ENCODE peak calls at places on chromosome 16, in five cellular contexts. One of them, this sample, is unnamed.

GRCh38 chr16:28573738-28574718 is 20.3 kb downstream of the SGF29 start:
- DNase-seq in IMR-90: no peak
- DNase-seq in OCI-LY7: no peak
- DNase-seq in astrocyte of the spinal cord: no peak
- DNase-seq in A549: no peak
- DNase-seq in this sample: no peak

GRCh38 chr16:561957-562938 is 2.1 kb downstream of the PRR35 start:
- DNase-seq in IMR-90: no peak
- DNase-seq in OCI-LY7: no peak
- DNase-seq in astrocyte of the spinal cord: no peak
- DNase-seq in A549: no peak
- DNase-seq in this sample: no peak

GRCh38 chr16:27723711-27724490 is 174.0 kb downstream of the KATNIP start:
- DNase-seq in IMR-90: no peak
- DNase-seq in OCI-LY7: no peak
- DNase-seq in astrocyte of the spinal cord: no peak
- DNase-seq in A549: no peak
- DNase-seq in this sample: no peak

GRCh38 chr16:16027728-16028310 is 78.4 kb downstream of the ABCC1 start:
- DNase-seq in IMR-90: no peak
- DNase-seq in OCI-LY7: no peak
- DNase-seq in astrocyte of the spinal cord: no peak
- DNase-seq in A549: no peak
- DNase-seq in this sample: no peak

GRCh38 chr16:85863384-85863774 is 35.6 kb upstream of the IRF8 start:
- DNase-seq in IMR-90: no peak
- DNase-seq in OCI-LY7: no peak
- DNase-seq in astrocyte of the spinal cord: no peak
- DNase-seq in A549: no peak
- DNase-seq in this sample: no peak

GRCh38 chr16:19842758-19843157 is 41.9 kb downstream of the GPRC5B start:
- DNase-seq in IMR-90: no peak
- DNase-seq in OCI-LY7: no peak
- DNase-seq in astrocyte of the spinal cord: no peak
- DNase-seq in A549: no peak
- DNase-seq in this sample: no peak

GRCh38 chr16:11635127-11635652 is 33.1 kb upstream of the SNN start:
- DNase-seq in IMR-90: no peak
- DNase-seq in OCI-LY7: no peak
- DNase-seq in astrocyte of the spinal cord: no peak
- DNase-seq in A549: no peak
- DNase-seq in this sample: no peak

GRCh38 chr16:83143788-83144187 is 517.0 kb downstream of the CDH13 start:
- DNase-seq in IMR-90: peak
- DNase-seq in OCI-LY7: no peak
- DNase-seq in astrocyte of the spinal cord: peak
- DNase-seq in A549: no peak
- DNase-seq in this sample: no peak

GRCh38 chr16:77675464-77676324 is 46.6 kb upstream of the NUDT7 start:
- DNase-seq in IMR-90: peak
- DNase-seq in OCI-LY7: peak
- DNase-seq in astrocyte of the spinal cord: peak
- DNase-seq in A549: peak
- DNase-seq in this sample: peak

GRCh38 chr16:53115047-53115446 is 60.3 kb downstream of the CHD9 start:
- DNase-seq in IMR-90: no peak
- DNase-seq in OCI-LY7: no peak
- DNase-seq in astrocyte of the spinal cord: no peak
- DNase-seq in A549: no peak
- DNase-seq in this sample: no peak

GRCh38 chr16:89658221-89658879 is 714 bp downstream of the SPATA33 start:
- DNase-seq in IMR-90: no peak
- DNase-seq in OCI-LY7: peak
- DNase-seq in astrocyte of the spinal cord: no peak
- DNase-seq in A549: no peak
- DNase-seq in this sample: peak

GRCh38 chr16:67207857-67208524 is 9.1 kb downstream of the ELMO3 start:
- DNase-seq in IMR-90: peak
- DNase-seq in OCI-LY7: no peak
- DNase-seq in astrocyte of the spinal cord: peak
- DNase-seq in A549: peak
- DNase-seq in this sample: peak

GRCh38 chr16:11742041-11742535 is 569 bp downstream of the TXNDC11 start:
- DNase-seq in IMR-90: no peak
- DNase-seq in OCI-LY7: peak
- DNase-seq in astrocyte of the spinal cord: peak
- DNase-seq in A549: peak
- DNase-seq in this sample: peak

GRCh38 chr16:85286970-85287814 is 174.9 kb upstream of the CIBAR2 start:
- DNase-seq in IMR-90: peak
- DNase-seq in OCI-LY7: no peak
- DNase-seq in astrocyte of the spinal cord: peak
- DNase-seq in A549: no peak
- DNase-seq in this sample: no peak

GRCh38 chr16:10988164-10988803 is 43.9 kb downstream of the CLEC16A start:
- DNase-seq in IMR-90: no peak
- DNase-seq in OCI-LY7: peak
- DNase-seq in astrocyte of the spinal cord: no peak
- DNase-seq in A549: peak
- DNase-seq in this sample: no peak

GRCh38 chr16:17801024-17801423 is 330.3 kb upstream of the XYLT1 start:
- DNase-seq in IMR-90: peak
- DNase-seq in OCI-LY7: no peak
- DNase-seq in astrocyte of the spinal cord: peak
- DNase-seq in A549: no peak
- DNase-seq in this sample: no peak

GRCh38 chr16:20740901-20741491 is 622 bp downstream of the THUMPD1 start:
- DNase-seq in IMR-90: peak
- DNase-seq in OCI-LY7: peak
- DNase-seq in astrocyte of the spinal cord: peak
- DNase-seq in A549: peak
- DNase-seq in this sample: peak

GRCh38 chr16:88783391-88784073 is 1.5 kb downstream of the PIEZO1 start:
- DNase-seq in IMR-90: peak
- DNase-seq in OCI-LY7: peak
- DNase-seq in astrocyte of the spinal cord: no peak
- DNase-seq in A549: no peak
- DNase-seq in this sample: no peak

GRCh38 chr16:74561626-74562025 is 45.3 kb downstream of the GLG1 start:
- DNase-seq in IMR-90: peak
- DNase-seq in OCI-LY7: no peak
- DNase-seq in astrocyte of the spinal cord: no peak
- DNase-seq in A549: no peak
- DNase-seq in this sample: no peak

GRCh38 chr16:50718061-50718760 is 23.7 kb upstream of the CYLD start:
- DNase-seq in IMR-90: peak
- DNase-seq in OCI-LY7: no peak
- DNase-seq in astrocyte of the spinal cord: no peak
- DNase-seq in A549: no peak
- DNase-seq in this sample: no peak

GRCh38 chr16:27408012-27408601 is 6.1 kb downstream of the IL21R start:
- DNase-seq in IMR-90: peak
- DNase-seq in OCI-LY7: peak
- DNase-seq in astrocyte of the spinal cord: peak
- DNase-seq in A549: no peak
- DNase-seq in this sample: peak

DNA sequence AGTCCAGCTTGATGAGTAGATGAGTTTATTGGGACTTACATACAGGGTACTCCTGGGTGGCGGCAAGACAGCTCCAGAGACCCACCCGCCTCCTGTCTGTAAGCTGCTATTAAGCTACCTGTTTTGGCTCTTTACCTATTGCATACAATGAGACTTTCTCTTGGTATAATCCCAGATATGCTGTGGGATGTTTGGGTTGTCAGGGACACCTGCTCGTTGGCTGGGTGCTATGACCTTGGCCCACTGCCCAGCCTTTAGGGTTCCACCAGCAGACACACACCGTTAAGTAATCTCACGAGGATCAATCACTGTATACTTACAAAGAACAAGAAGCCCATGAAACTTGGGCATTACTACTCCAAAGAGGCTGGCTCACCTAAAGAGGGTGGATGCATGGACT is 116.4 kb downstream of the NPIPB5 start:
- DNase-seq in IMR-90: no peak
- DNase-seq in OCI-LY7: no peak
- DNase-seq in astrocyte of the spinal cord: no peak
- DNase-seq in A549: no peak
- DNase-seq in this sample: no peak
- H3K4me3 ChIP-seq in IMR-90: no peak
- H3K4me3 ChIP-seq in OCI-LY7: no peak
- H3K4me3 ChIP-seq in astrocyte of the spinal cord: no peak
- H3K4me3 ChIP-seq in A549: no peak
- H3K4me3 ChIP-seq in this sample: no peak

GRCh38 chr16:3689731-3690130 is 27.6 kb downstream of the TRAP1 start:
- DNase-seq in IMR-90: no peak
- DNase-seq in OCI-LY7: no peak
- DNase-seq in astrocyte of the spinal cord: no peak
- DNase-seq in A549: no peak
- DNase-seq in this sample: no peak
- H3K4me3 ChIP-seq in IMR-90: no peak
- H3K4me3 ChIP-seq in OCI-LY7: no peak
- H3K4me3 ChIP-seq in astrocyte of the spinal cord: no peak
- H3K4me3 ChIP-seq in A549: no peak
- H3K4me3 ChIP-seq in this sample: no peak

GRCh38 chr16:1639282-1639681 is 27.1 kb downstream of the CRAMP1 start:
- DNase-seq in IMR-90: no peak
- DNase-seq in OCI-LY7: no peak
- DNase-seq in astrocyte of the spinal cord: no peak
- DNase-seq in A549: no peak
- DNase-seq in this sample: no peak

GRCh38 chr16:1638757-1639156 is 26.6 kb downstream of the CRAMP1 start:
- DNase-seq in IMR-90: no peak
- DNase-seq in OCI-LY7: no peak
- DNase-seq in astrocyte of the spinal cord: no peak
- DNase-seq in A549: no peak
- DNase-seq in this sample: no peak

GRCh38 chr16:1639840-1640239 is 27.7 kb downstream of the CRAMP1 start:
- DNase-seq in IMR-90: no peak
- DNase-seq in OCI-LY7: no peak
- DNase-seq in astrocyte of the spinal cord: no peak
- DNase-seq in A549: no peak
- DNase-seq in this sample: no peak

GRCh38 chr16:1641261-1641660 is 29.1 kb downstream of the CRAMP1 start:
- DNase-seq in IMR-90: no peak
- DNase-seq in OCI-LY7: no peak
- DNase-seq in astrocyte of the spinal cord: no peak
- DNase-seq in A549: no peak
- DNase-seq in this sample: no peak

DNA sequence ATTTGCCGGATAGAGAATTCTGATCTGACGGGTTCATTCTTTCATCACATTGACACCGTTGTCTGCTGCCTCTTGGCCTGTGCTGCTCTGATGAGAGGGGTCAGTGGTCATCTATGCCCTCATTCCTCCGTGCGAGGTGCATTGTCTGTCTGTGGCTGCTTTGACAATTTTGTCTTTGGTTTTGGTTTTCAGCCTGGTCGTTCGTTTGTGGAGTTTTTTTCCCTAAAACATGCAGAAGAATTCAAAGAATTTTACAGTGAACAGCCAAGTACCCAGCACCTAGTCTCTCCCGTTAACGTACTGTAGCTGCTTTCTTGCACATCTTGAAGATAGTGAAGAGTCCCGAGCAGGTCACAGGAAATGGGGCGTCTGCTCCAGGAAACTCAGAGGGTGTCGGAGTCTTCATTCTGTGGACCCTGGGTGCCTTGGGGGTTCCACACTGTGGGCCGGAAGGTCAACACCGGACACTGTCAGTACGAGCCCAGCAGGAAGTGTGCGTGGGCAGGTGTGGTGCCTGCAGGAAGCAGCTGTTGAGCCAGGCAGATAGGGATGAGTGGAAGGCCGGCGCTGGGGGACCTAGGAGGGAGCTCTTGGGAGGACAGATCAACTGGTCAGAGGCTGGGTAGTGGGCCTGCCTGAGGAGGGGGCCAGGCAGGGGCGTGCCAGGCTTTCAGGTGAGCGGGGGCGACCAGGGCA is 28.2 kb downstream of the CRAMP1 start:
- DNase-seq in IMR-90: no peak
- DNase-seq in OCI-LY7: no peak
- DNase-seq in astrocyte of the spinal cord: no peak
- DNase-seq in A549: no peak
- DNase-seq in this sample: no peak
- H3K4me3 ChIP-seq in IMR-90: no peak
- H3K4me3 ChIP-seq in OCI-LY7: no peak
- H3K4me3 ChIP-seq in astrocyte of the spinal cord: no peak
- H3K4me3 ChIP-seq in A549: no peak
- H3K4me3 ChIP-seq in this sample: no peak

GRCh38 chr16:71449020-71449419 is 7.2 kb upstream of the TLE7 start:
- DNase-seq in IMR-90: no peak
- DNase-seq in OCI-LY7: no peak
- DNase-seq in astrocyte of the spinal cord: no peak
- DNase-seq in A549: no peak
- DNase-seq in this sample: no peak
- H3K4me3 ChIP-seq in IMR-90: no peak
- H3K4me3 ChIP-seq in OCI-LY7: no peak
- H3K4me3 ChIP-seq in astrocyte of the spinal cord: no peak
- H3K4me3 ChIP-seq in A549: no peak
- H3K4me3 ChIP-seq in this sample: no peak

GRCh38 chr16:57283214-57283955 is 1.1 kb downstream of the PLLP start:
- DNase-seq in IMR-90: no peak
- DNase-seq in OCI-LY7: no peak
- DNase-seq in astrocyte of the spinal cord: no peak
- DNase-seq in A549: no peak
- DNase-seq in this sample: no peak

GRCh38 chr16:57284206-57284951 is at the start of gene PLLP:
- DNase-seq in IMR-90: peak
- DNase-seq in OCI-LY7: no peak
- DNase-seq in astrocyte of the spinal cord: no peak
- DNase-seq in A549: peak
- DNase-seq in this sample: peak

GRCh38 chr16:57284952-57285263 is 436 bp upstream of the PLLP start:
- DNase-seq in IMR-90: no peak
- DNase-seq in OCI-LY7: no peak
- DNase-seq in astrocyte of the spinal cord: no peak
- DNase-seq in A549: no peak
- DNase-seq in this sample: no peak

GRCh38 chr16:57282510-57283213 is 1.8 kb downstream of the PLLP start:
- DNase-seq in IMR-90: no peak
- DNase-seq in OCI-LY7: no peak
- DNase-seq in astrocyte of the spinal cord: no peak
- DNase-seq in A549: no peak
- DNase-seq in this sample: no peak

DNA sequence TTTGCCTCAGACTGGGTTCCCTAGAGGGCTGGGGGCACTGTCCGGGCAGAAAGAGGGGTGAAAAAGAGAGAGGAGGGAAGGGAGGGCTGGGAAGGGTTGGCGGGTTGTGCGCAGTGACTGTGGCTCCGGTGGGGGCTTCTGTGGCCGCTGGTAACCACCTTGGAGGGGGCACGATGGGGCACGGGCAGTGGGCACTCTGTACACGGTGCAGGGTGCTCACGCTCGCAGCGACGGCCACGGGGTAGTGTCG is 591 bp downstream of the PLLP start:
- DNase-seq in IMR-90: no peak
- DNase-seq in OCI-LY7: no peak
- DNase-seq in astrocyte of the spinal cord: no peak
- DNase-seq in A549: no peak
- DNase-seq in this sample: no peak
- H3K4me3 ChIP-seq in IMR-90: no peak
- H3K4me3 ChIP-seq in OCI-LY7: no peak
- H3K4me3 ChIP-seq in astrocyte of the spinal cord: no peak
- H3K4me3 ChIP-seq in A549: peak
- H3K4me3 ChIP-seq in this sample: no peak